ENCODE peak calls at places on chromosomes 4 and X, in seven cellular contexts. D is dorsolateral prefrontal cortex; A is substantia nigra; L is kidney; V is CD8-positive, alpha-beta memory T cell; X is effector memory CD4-positive, alpha-beta T cell; G is SJSA1. S is an unnamed sample.

GRCh38 chr4:174526731-174527130 is 4.4 kb upstream of the HPGD start:
- DNase-seq in X (no peak), A (no peak), D (no peak), L (no peak), G (no peak), V (no peak), S (no peak)

GRCh38 chr4:25308266-25308665 is 4.3 kb upstream of the ZCCHC4 start:
- DNase-seq in A (no peak), G (no peak), L (no peak), X (no peak), V (no peak), D (no peak), S (no peak)

GRCh38 chr4:122017296-122017695 is 65.4 kb upstream of the TRPC3 start:
- DNase-seq in G (no peak), V (no peak), X (no peak), A (no peak), L (no peak), D (no peak), S (no peak)

GRCh38 chr4:135840781-135841180 is 1639.2 kb upstream of the PABPC4L start:
- DNase-seq in V (no peak), A (no peak), D (no peak), G (no peak), X (no peak), L (no peak), S (no peak)

GRCh38 chr4:8409271-8410065 is 31.1 kb downstream of the ACOX3 start:
- DNase-seq in X (peak), D (no peak), V (peak), G (peak), L (no peak), A (no peak), S (no peak)

GRCh38 chr4:3286335-3287175 is 6.3 kb upstream of the RGS12 start:
- DNase-seq in L (peak), V (no peak), G (no peak), D (peak), A (no peak), X (no peak), S (peak)

GRCh38 chr4:152862608-152863007 is 73.5 kb upstream of the FHDC1 start:
- DNase-seq in G (no peak), V (no peak), D (no peak), L (no peak), X (no peak), A (no peak), S (no peak)

GRCh38 chr4:1866095-1866755 is 5.0 kb upstream of the NSD2 start:
- DNase-seq in D (no peak), V (no peak), L (peak), X (no peak), G (no peak), A (no peak), S (no peak)

GRCh38 chr4:47287735-47288134 is 175.8 kb downstream of the COMMD8 start:
- DNase-seq in A (no peak), X (no peak), V (no peak), G (peak), L (no peak), D (no peak), S (no peak)

GRCh38 chr4:184053476-184053875 is 148.4 kb downstream of the STOX2 start:
- DNase-seq in D (no peak), A (no peak), G (no peak), L (no peak), X (no peak), V (no peak), S (no peak)

GRCh38 chrX:138073626-138074025 is 507.7 kb downstream of the ZIC3 start:
- DNase-seq in V (no peak), D (no peak), A (no peak), G (no peak), X (no peak), L (peak), S (no peak)

GRCh38 chrX:53223955-53224859 is 800 bp downstream of the KDM5C start:
- DNase-seq in L (peak), X (peak), V (peak), A (no peak), D (no peak), G (peak), S (no peak)

GRCh38 chrX:117771384-117771783 is 345.2 kb downstream of the KLHL13 start:
- DNase-seq in A (no peak), D (no peak), G (no peak), V (no peak), X (no peak), L (no peak), S (no peak)

GRCh38 chr4:40662962-40663604 is 33.4 kb upstream of the RBM47 start:
- DNase-seq in D (no peak), V (no peak), A (no peak), L (no peak), G (no peak), X (no peak), S (no peak)

GRCh38 chr4:103018391-103019318 is 850 bp downstream of the SLC9B1 start:
- DNase-seq in G (no peak), X (no peak), A (no peak), V (no peak), D (peak), L (no peak), S (peak)

DNA sequence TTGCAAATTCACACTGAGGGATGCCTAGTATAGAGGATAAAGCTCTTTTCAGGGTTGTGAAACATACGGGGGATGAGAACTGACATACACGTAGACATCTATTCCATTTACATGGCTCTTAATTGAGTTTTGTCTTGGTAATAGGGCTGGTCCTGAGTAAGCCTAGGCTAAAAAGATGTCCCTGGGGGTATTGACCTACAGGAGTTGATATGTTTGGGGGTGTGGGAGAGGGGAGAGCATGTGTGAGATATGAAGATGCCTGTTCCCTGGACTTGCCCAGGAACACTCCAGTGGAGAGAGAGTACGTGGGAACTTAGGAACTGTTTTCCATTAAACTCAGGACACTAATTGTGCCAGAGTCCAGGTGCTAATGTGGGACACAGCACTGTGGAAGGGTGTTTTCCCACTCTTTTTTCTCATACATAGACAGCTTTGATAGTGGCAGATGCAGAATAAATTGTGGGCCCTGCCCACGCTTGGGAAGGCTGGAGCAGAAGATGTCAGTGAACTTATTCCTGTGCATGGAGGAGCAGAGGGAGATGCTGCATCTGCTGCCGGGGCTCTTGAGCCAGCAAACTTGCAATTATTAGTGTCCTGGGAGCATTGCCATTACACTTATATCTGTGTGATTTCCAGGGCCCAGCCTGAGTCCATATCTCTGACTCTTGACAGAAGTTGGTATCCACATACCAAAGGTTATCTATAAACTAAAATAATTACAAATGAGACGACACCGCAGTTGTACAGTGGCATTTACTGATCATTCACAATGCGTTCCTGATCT is 20.7 kb downstream of the SYNPO2 start:
- DNase-seq in G (no peak), L (no peak), A (no peak), X (no peak), V (no peak), D (no peak), S (no peak)
- H3K27ac ChIP-seq in G (no peak), L (no peak), A (no peak), X (no peak), V (no peak), D (no peak), S (peak)

GRCh38 chr4:52057196-52057595 is 6.1 kb downstream of the SPATA18 start:
- DNase-seq in X (no peak), V (no peak), L (no peak), G (no peak), A (no peak), D (no peak), S (no peak)

GRCh38 chr4:52051615-52052474 is 741 bp downstream of the SPATA18 start:
- DNase-seq in G (peak), D (peak), A (peak), L (peak), X (no peak), V (no peak), S (peak)

GRCh38 chr4:52054254-52054653 is 3.1 kb downstream of the SPATA18 start:
- DNase-seq in L (no peak), G (no peak), A (no peak), X (no peak), V (no peak), D (no peak), S (no peak)

GRCh38 chr4:52052475-52052780 is 1.3 kb downstream of the SPATA18 start:
- DNase-seq in A (no peak), V (no peak), L (no peak), D (no peak), G (no peak), X (no peak), S (no peak)

DNA sequence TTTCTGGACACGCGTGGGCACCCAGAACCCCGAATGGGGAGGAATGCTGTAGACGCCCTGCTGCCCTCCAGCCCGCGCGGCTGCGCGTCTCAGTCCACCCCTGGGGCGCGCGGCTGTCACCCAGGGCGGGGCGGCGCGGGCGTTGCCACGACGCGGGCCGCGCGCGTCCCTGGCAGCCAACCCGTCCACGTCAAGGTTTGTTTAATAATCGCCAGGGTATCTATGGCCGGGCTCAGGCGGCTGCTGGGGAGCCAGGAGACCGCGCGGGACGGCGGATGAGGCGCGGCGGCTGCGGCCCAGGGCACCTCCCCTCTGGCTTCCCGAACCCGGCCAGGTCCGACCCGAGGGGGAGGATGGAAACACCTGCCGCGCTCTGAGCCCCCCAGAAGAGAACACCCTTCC is at the start of gene SPATA18:
- DNase-seq in V (no peak), L (peak), X (no peak), D (no peak), A (no peak), G (no peak), S (no peak)
- H3K27ac ChIP-seq in V (no peak), L (peak), X (no peak), D (no peak), A (no peak), G (no peak), S (peak)

GRCh38 chrX:134736351-134736750 is 78.1 kb upstream of the PLAC1 start:
- DNase-seq in G (no peak), A (no peak), V (no peak), D (no peak), L (no peak), X (no peak), S (no peak)

GRCh38 chrX:134738986-134739744 is 80.9 kb upstream of the PLAC1 start:
- DNase-seq in L (no peak), G (no peak), X (no peak), V (no peak), D (no peak), A (no peak), S (no peak)

GRCh38 chrX:134735015-134735414 is 76.7 kb upstream of the PLAC1 start:
- DNase-seq in D (no peak), V (no peak), X (no peak), G (no peak), A (no peak), L (no peak), S (no peak)

GRCh38 chrX:134737721-134738369 is 79.6 kb upstream of the PLAC1 start:
- DNase-seq in V (no peak), L (no peak), A (no peak), G (no peak), D (no peak), X (no peak), S (peak)

DNA sequence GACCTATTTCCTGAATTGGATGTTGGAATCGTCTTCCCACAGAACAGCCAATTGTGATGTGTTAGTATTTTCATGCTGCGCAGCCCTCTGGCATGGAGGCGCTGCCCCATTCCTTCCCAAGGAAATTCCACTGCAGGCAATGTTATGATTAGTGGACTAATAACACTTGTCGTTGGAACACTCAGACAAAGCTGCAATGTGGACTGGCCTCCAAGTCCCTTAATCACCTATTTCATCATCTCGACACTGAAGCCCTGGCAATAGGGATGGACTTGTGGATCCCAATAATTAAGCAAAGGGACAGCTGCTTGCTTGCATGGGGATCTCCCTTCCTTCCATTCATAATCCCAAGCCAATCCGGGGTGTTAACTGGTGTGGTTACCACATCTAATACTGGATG is 78.8 kb upstream of the PLAC1 start:
- DNase-seq in G (no peak), V (no peak), X (no peak), A (no peak), D (no peak), L (no peak), S (peak)
- H3K27ac ChIP-seq in G (no peak), V (no peak), X (no peak), A (no peak), D (no peak), L (no peak), S (no peak)

GRCh38 chr4:100369871-100370270 is 148.0 kb downstream of the EMCN start:
- DNase-seq in X (no peak), V (no peak), G (no peak), L (no peak), A (no peak), D (no peak), S (no peak)
- H3K27ac ChIP-seq in X (no peak), V (no peak), G (no peak), L (no peak), A (no peak), D (no peak), S (no peak)